ENCODE peak calls at places on chromosomes 6 and 20, in seven cellular contexts. P, K, E, B, I, O and S are unnamed samples.

GRCh38 chr6:37303091-37303620 is 45.2 kb upstream of the TMEM217 start:
- DNase-seq in P (no peak), K (no peak), E (no peak), B (no peak), I (no peak), O (no peak), S (peak)

GRCh38 chr20:40949346-40949745 is 79.3 kb upstream of the TOP1 start:
- DNase-seq in P (no peak), K (no peak), E (no peak), B (no peak), I (no peak), O (no peak), S (no peak)

GRCh38 chr6:64330694-64331309 is 695.2 kb downstream of the PHF3 start:
- DNase-seq in P (peak), K (peak), E (peak), B (peak), I (peak), O (peak), S (peak)

GRCh38 chr6:41413250-41413649 is 77.8 kb downstream of the NCR2 start:
- DNase-seq in P (no peak), K (no peak), E (no peak), B (no peak), I (no peak), O (no peak), S (no peak)

GRCh38 chr6:46888031-46888430 is 33.7 kb downstream of the ADGRF5 start:
- DNase-seq in P (no peak), K (no peak), E (no peak), B (no peak), I (peak), O (no peak), S (peak)

GRCh38 chr6:106804238-106805016 is 170.1 kb downstream of the CD24 start:
- DNase-seq in P (no peak), K (no peak), E (no peak), B (no peak), I (no peak), O (no peak), S (peak)

GRCh38 chr6:145627451-145627850 is 107.9 kb downstream of the EPM2A start:
- DNase-seq in P (no peak), K (no peak), E (no peak), B (no peak), I (no peak), O (no peak), S (no peak)

GRCh38 chr6:20325641-20326421 is 75.8 kb upstream of the E2F3 start:
- DNase-seq in P (peak), K (no peak), E (no peak), B (no peak), I (no peak), O (no peak), S (no peak)

GRCh38 chr20:49775229-49775693 is 37.4 kb upstream of the SLC9A8 start:
- DNase-seq in P (peak), K (peak), E (peak), B (peak), I (peak), O (peak), S (peak)

GRCh38 chr6:3371222-3371949 is 85.5 kb downstream of the SLC22A23 start:
- DNase-seq in P (no peak), K (no peak), E (no peak), B (no peak), I (no peak), O (no peak), S (no peak)

GRCh38 chr6:144722214-144722737 is 437.1 kb downstream of the UTRN start:
- DNase-seq in P (peak), K (no peak), E (no peak), B (no peak), I (peak), O (no peak), S (no peak)

GRCh38 chr6:149608381-149608982 is 40.0 kb downstream of the KATNA1 start:
- DNase-seq in P (no peak), K (no peak), E (no peak), B (no peak), I (no peak), O (no peak), S (no peak)

GRCh38 chr20:45322952-45323383 is 14.9 kb upstream of the MATN4 start:
- DNase-seq in P (peak), K (peak), E (peak), B (peak), I (no peak), O (peak), S (peak)

GRCh38 chr6:133326584-133326983 is 85.4 kb downstream of the EYA4 start:
- DNase-seq in P (no peak), K (no peak), E (no peak), B (no peak), I (no peak), O (no peak), S (no peak)

GRCh38 chr6:42914546-42914945 is 1.3 kb upstream of the PTCRA start:
- DNase-seq in P (no peak), K (no peak), E (no peak), B (no peak), I (no peak), O (no peak), S (no peak)

GRCh38 chr20:48298851-48299484 is 513.7 kb upstream of the SULF2 start:
- DNase-seq in P (peak), K (peak), E (peak), B (peak), I (peak), O (peak), S (no peak)

GRCh38 chr6:32882879-32883250 is 28.9 kb downstream of the PSMB9 start:
- DNase-seq in P (peak), K (no peak), E (peak), B (no peak), I (peak), O (no peak), S (no peak)

GRCh38 chr6:52545050-52545843 is 31.6 kb downstream of the TRAM2 start:
- DNase-seq in P (peak), K (no peak), E (no peak), B (no peak), I (no peak), O (no peak), S (no peak)

GRCh38 chr6:168628732-168629245 is 187.8 kb downstream of the SMOC2 start:
- DNase-seq in P (no peak), K (no peak), E (no peak), B (no peak), I (no peak), O (no peak), S (no peak)

GRCh38 chr6:6900566-6901204 is 207.1 kb upstream of the RREB1 start:
- DNase-seq in P (no peak), K (no peak), E (no peak), B (no peak), I (no peak), O (no peak), S (no peak)

GRCh38 chr6:33160728-33161323 is 31.4 kb downstream of the COL11A2 start:
- DNase-seq in P (peak), K (no peak), E (peak), B (peak), I (peak), O (peak), S (no peak)

GRCh38 chr20:59811681-59812171 is 121.7 kb downstream of the SYCP2 start:
- DNase-seq in P (no peak), K (no peak), E (no peak), B (no peak), I (no peak), O (no peak), S (no peak)

GRCh38 chr20:64110411-64111068 is 3.2 kb upstream of the NPBWR2 start:
- DNase-seq in P (no peak), K (no peak), E (no peak), B (no peak), I (no peak), O (no peak), S (no peak)

GRCh38 chr6:11354019-11354418 is 121.6 kb upstream of the NEDD9 start:
- DNase-seq in P (peak), K (peak), E (peak), B (peak), I (peak), O (no peak), S (no peak)

GRCh38 chr6:56246941-56247653 is at the start of gene COL21A1:
- DNase-seq in P (no peak), K (no peak), E (peak), B (peak), I (no peak), O (peak), S (peak)

GRCh38 chr6:35491558-35492541 is 5.0 kb downstream of the TEAD3 start:
- DNase-seq in P (no peak), K (no peak), E (peak), B (no peak), I (no peak), O (peak), S (peak)

GRCh38 chr6:84137051-84137375 is 90.4 kb downstream of the CEP162 start:
- DNase-seq in P (peak), K (peak), E (peak), B (no peak), I (peak), O (no peak), S (no peak)

GRCh38 chr6:51386347-51386836 is 567.7 kb downstream of the TFAP2B start:
- DNase-seq in P (no peak), K (no peak), E (no peak), B (no peak), I (no peak), O (no peak), S (no peak)

GRCh38 chr20:47509685-47510084 is 8.0 kb downstream of the NCOA3 start:
- DNase-seq in P (no peak), K (no peak), E (no peak), B (no peak), I (no peak), O (no peak), S (no peak)

GRCh38 chr6:25934181-25934580 is 3.7 kb upstream of the SLC17A2 start:
- DNase-seq in P (no peak), K (no peak), E (no peak), B (no peak), I (no peak), O (no peak), S (no peak)

GRCh38 chr20:62603021-62603906 is 39.0 kb upstream of the SLCO4A1 start:
- DNase-seq in P (peak), K (no peak), E (peak), B (peak), I (peak), O (no peak), S (peak)

GRCh38 chr6:114000066-114000465 is 29.1 kb upstream of the HDAC2 start:
- DNase-seq in P (peak), K (no peak), E (peak), B (no peak), I (peak), O (no peak), S (no peak)

GRCh38 chr20:20547221-20547875 is 165.1 kb downstream of the RALGAPA2 start:
- DNase-seq in P (peak), K (no peak), E (peak), B (no peak), I (peak), O (peak), S (no peak)

GRCh38 chr6:3294921-3295871 is 36.4 kb downstream of the PSMG4 start:
- DNase-seq in P (no peak), K (no peak), E (no peak), B (no peak), I (no peak), O (peak), S (no peak)

GRCh38 chr20:59599941-59600340 is 4.4 kb upstream of the PHACTR3 start:
- DNase-seq in P (no peak), K (no peak), E (no peak), B (no peak), I (no peak), O (no peak), S (no peak)

GRCh38 chr20:33656783-33657703 is 5.1 kb upstream of the C20orf144 start:
- DNase-seq in P (no peak), K (no peak), E (no peak), B (no peak), I (no peak), O (no peak), S (no peak)

GRCh38 chr6:168411130-168411529 is 29.9 kb upstream of the SMOC2 start:
- DNase-seq in P (no peak), K (no peak), E (no peak), B (no peak), I (no peak), O (no peak), S (no peak)

GRCh38 chr6:108565893-108566292 is 5.2 kb downstream of the FOXO3 start:
- DNase-seq in P (peak), K (peak), E (peak), B (peak), I (peak), O (no peak), S (peak)

GRCh38 chr6:28356666-28357020 is 6.9 kb downstream of the ZKSCAN3 start:
- DNase-seq in P (no peak), K (no peak), E (no peak), B (no peak), I (no peak), O (no peak), S (no peak)
- H2AFZ ChIP-seq in P (peak), K (no peak), E (peak), B (peak), I (peak), O (no peak), S (no peak)

GRCh38 chr20:24668791-24669190 is 199.4 kb downstream of the SYNDIG1 start:
- DNase-seq in P (no peak), K (no peak), E (no peak), B (no peak), I (no peak), O (no peak), S (no peak)

GRCh38 chr20:24670981-24671380 is 201.6 kb downstream of the SYNDIG1 start:
- DNase-seq in P (no peak), K (no peak), E (no peak), B (no peak), I (no peak), O (no peak), S (no peak)

GRCh38 chr20:24672181-24672880 is 202.9 kb downstream of the SYNDIG1 start:
- DNase-seq in P (no peak), K (no peak), E (peak), B (no peak), I (peak), O (no peak), S (no peak)

GRCh38 chr20:24669701-24670100 is 200.3 kb downstream of the SYNDIG1 start:
- DNase-seq in P (no peak), K (no peak), E (no peak), B (no peak), I (no peak), O (no peak), S (no peak)

DNA sequence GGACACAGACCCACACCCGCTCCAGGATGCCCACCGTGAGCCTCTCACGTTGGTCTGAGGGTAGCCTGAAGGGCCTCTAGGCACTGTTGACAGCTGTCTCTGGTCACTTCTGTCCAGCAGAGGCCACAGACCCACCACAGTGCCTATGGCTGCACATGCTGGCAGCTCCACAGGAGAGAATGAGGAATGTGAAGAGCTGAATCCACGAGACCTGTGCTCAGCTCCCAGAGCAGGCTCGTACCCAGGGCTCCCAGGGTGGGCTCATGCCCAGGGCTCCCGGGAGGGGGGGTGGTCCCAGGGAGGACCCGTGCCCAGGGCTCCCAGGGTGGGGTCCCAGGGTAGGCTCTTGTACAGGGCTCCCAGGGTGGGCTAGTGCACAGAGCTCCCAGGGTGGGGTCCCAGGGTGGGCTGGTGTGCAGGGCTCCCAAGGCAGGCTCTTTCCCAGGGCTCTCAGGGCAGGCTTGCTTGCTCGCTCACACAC is 201.0 kb downstream of the SYNDIG1 start:
- DNase-seq in P (no peak), K (no peak), E (no peak), B (no peak), I (no peak), O (no peak), S (no peak)
- H2AFZ ChIP-seq in P (no peak), K (no peak), E (no peak), B (no peak), I (no peak), O (no peak), S (no peak)

DNA sequence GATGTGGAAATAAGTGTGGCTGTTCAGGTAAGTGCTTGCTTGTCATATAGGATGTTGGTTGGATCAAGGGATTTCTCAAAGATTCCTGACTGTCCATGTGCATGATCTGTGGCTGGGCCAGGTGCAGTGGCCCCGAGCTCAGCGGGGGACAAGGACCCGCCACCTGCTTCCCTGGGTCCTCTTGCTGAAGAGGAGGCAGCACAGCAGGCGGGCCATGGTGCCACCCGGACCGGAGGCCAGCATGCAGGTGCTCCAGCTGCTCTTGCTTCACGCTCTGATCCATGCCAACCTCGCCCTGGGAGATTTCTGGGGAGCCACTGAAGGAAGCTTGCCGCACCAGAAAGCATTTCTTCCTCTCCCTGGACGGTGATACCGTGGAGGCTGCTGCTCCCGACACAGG is 173.8 kb downstream of the HIVEP2 start:
- DNase-seq in P (no peak), K (no peak), E (no peak), B (no peak), I (no peak), O (no peak), S (no peak)
- H2AFZ ChIP-seq in P (no peak), K (no peak), E (no peak), B (no peak), I (no peak), O (no peak), S (no peak)

DNA sequence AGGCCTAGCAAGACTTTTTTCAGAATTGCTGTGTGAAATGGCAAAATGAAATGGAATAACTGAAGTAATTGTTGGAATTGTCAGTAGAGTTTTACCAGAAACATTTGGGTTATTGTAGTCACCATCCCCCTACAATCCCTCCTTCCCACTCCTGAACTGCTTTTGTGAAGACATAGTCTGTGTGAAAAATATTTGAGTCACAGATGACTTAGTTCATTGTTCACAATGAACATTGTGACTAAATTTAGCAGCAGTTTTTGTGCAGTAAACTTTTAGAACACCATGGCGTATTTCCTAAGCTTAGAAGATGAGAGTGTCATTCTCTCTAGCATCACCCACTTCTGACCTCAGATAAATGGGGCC is 11.0 kb downstream of the OTOR start:
- DNase-seq in P (no peak), K (no peak), E (no peak), B (no peak), I (no peak), O (no peak), S (no peak)
- H2AFZ ChIP-seq in P (no peak), K (no peak), E (no peak), B (no peak), I (no peak), O (no peak), S (no peak)

DNA sequence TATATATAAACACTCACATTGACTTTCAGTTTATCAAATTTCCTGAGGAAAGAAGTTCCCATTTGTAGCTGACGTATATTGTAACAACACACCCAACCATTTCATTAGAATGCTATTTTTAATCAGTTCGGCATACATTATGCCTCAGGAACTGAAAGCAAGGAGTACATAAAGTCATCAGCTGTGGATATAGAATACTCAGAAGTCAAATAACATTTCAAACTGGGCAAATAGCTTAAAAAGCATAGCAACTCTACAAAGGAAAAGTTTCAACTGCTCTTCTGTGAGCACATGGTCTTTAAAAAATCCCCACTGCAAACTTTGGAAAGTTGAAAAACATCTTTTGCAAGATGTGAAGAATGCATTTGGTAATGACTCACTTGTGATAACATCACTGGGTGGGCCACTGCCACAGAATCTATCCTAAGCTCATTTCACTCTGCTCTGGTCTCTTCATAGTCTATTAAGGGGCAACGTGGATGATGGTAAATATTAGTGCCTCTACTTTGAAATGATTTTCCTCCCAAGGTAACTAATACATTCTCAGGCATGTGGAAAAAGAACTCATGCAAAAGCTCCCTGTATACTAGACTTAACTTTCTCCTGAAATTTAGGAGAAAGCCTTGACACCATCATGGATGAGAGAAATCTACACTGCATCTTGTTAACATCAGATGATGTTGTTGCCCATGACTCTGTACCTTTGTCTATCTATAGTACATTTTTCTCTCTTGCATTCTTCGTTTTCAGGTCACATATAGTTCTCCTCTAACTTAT is 49.2 kb downstream of the FYN start:
- DNase-seq in P (peak), K (no peak), E (peak), B (peak), I (peak), O (no peak), S (peak)
- H2AFZ ChIP-seq in P (no peak), K (no peak), E (peak), B (no peak), I (peak), O (no peak), S (no peak)